ENCODE peak calls at places on chromosomes 5 and 9, in five cellular contexts. A, W, F, I and S are unnamed samples.

GRCh38 chr9:81535542-81536241 is 153.7 kb downstream of the TLE1 start:
- DNase-seq in A (no peak), W (no peak), F (no peak), I (no peak), S (no peak)

GRCh38 chr5:37735649-37736347 is 104.0 kb downstream of the GDNF start:
- DNase-seq in A (no peak), W (no peak), F (no peak), I (no peak), S (no peak)

GRCh38 chr5:129771058-129771838 is 23.4 kb downstream of the MINAR2 start:
- DNase-seq in A (peak), W (peak), F (no peak), I (peak), S (peak)

GRCh38 chr5:179793470-179794139 is at the start of gene LTC4S:
- DNase-seq in A (peak), W (no peak), F (peak), I (peak), S (peak)

GRCh38 chr5:146541956-146542849 is 26.2 kb upstream of the GPR151 start:
- DNase-seq in A (peak), W (peak), F (peak), I (peak), S (peak)

GRCh38 chr9:98796364-98797101 is at the start of gene ANKS6:
- DNase-seq in A (peak), W (peak), F (peak), I (peak), S (peak)

GRCh38 chr9:20832775-20833174 is 148.7 kb downstream of the FOCAD start:
- DNase-seq in A (no peak), W (no peak), F (no peak), I (no peak), S (no peak)

GRCh38 chr5:170293273-170293672 is 4.3 kb downstream of the LCP2 start:
- DNase-seq in A (peak), W (no peak), F (peak), I (no peak), S (no peak)

GRCh38 chr9:123420560-123421210 is 64.7 kb downstream of the CRB2 start:
- DNase-seq in A (no peak), W (no peak), F (no peak), I (no peak), S (no peak)

GRCh38 chr5:141615991-141616715 is 2.6 kb downstream of the DIAPH1 start:
- DNase-seq in A (no peak), W (no peak), F (no peak), I (no peak), S (no peak)

GRCh38 chr9:129725841-129726251 is 27.0 kb downstream of the PTGES start:
- DNase-seq in A (no peak), W (peak), F (no peak), I (no peak), S (no peak)

GRCh38 chr5:109848130-109848529 is 158.4 kb downstream of the MAN2A1 start:
- DNase-seq in A (no peak), W (no peak), F (no peak), I (peak), S (no peak)

GRCh38 chr9:71819115-71819739 is 50.9 kb upstream of the CEMIP2 start:
- DNase-seq in A (peak), W (peak), F (peak), I (peak), S (peak)

GRCh38 chr9:71806916-71807315 is 38.6 kb upstream of the CEMIP2 start:
- DNase-seq in A (peak), W (peak), F (peak), I (peak), S (peak)

GRCh38 chr9:14967450-14968321 is 57.5 kb upstream of the FREM1 start:
- DNase-seq in A (no peak), W (no peak), F (no peak), I (no peak), S (no peak)

GRCh38 chr9:97307091-97307490 is 368 bp upstream of the CCDC180 start:
- DNase-seq in A (no peak), W (peak), F (no peak), I (peak), S (peak)